ENCODE peak calls at places on chromosomes 11 and 22, in eight cellular contexts. L is CD4-positive, alpha-beta T cell; A is BJ; U is body of pancreas; Z is left lung; M is transverse colon; V is Caco-2; B is CD4-positive, alpha-beta memory T cell. T is an unnamed sample. For H3K27me3, the result is how much of the 10 kb centered on the place peaks cover.

GRCh38 chr11:22349446-22349845 is 11.3 kb downstream of the SLC17A6 start:
- DNase-seq in M (no peak), L (no peak), B (no peak), V (no peak), U (no peak), Z (no peak), A (no peak), T (no peak)

GRCh38 chr11:75068993-75069392 is 27.7 kb downstream of the OR2AT4 start:
- DNase-seq in A (no peak), L (no peak), B (no peak), V (no peak), M (no peak), Z (no peak), U (no peak), T (no peak)

GRCh38 chr11:68297812-68298658 is 14.4 kb upstream of the LRP5 start:
- DNase-seq in B (peak), A (no peak), L (peak), Z (peak), V (peak), M (peak), U (peak), T (peak)

GRCh38 chr11:132289590-132290256 is 919.3 kb downstream of the NTM start:
- DNase-seq in A (no peak), L (no peak), M (no peak), U (no peak), Z (no peak), B (no peak), V (no peak), T (no peak)

GRCh38 chr11:61120099-61120864 is 18.0 kb downstream of the CD5 start:
- DNase-seq in U (no peak), B (no peak), Z (no peak), L (no peak), A (no peak), V (no peak), M (no peak), T (no peak)

GRCh38 chr22:29861672-29862297 is 21.2 kb upstream of the MTMR3 start:
- DNase-seq in L (no peak), Z (no peak), M (no peak), V (no peak), U (no peak), B (no peak), A (no peak), T (no peak)

GRCh38 chr11:43644626-43645299 is 35.8 kb upstream of the HSD17B12 start:
- DNase-seq in V (peak), U (peak), L (no peak), M (peak), Z (no peak), B (no peak), A (no peak), T (no peak)

GRCh38 chr11:57763568-57763967 is 2.0 kb downstream of the CTNND1 start:
- DNase-seq in Z (no peak), B (no peak), M (no peak), V (peak), A (no peak), L (no peak), U (no peak), T (no peak)

GRCh38 chr22:19568337-19569311 is 44.4 kb upstream of the CLDN5 start:
- DNase-seq in U (no peak), M (no peak), L (no peak), Z (no peak), B (no peak), V (no peak), A (peak), T (no peak)

GRCh38 chr22:35205956-35206355 is 51.3 kb upstream of the HMGXB4 start:
- DNase-seq in M (no peak), V (no peak), U (no peak), Z (no peak), A (no peak), B (no peak), L (no peak), T (no peak)

GRCh38 chr22:42608481-42609361 is 6.0 kb downstream of the POLDIP3 start:
- DNase-seq in U (no peak), B (no peak), Z (peak), A (no peak), L (no peak), V (no peak), M (no peak), T (no peak)

GRCh38 chr11:88139865-88140264 is 35.4 kb downstream of the RAB38 start:
- DNase-seq in L (no peak), B (no peak), A (no peak), M (no peak), U (no peak), Z (no peak), V (no peak), T (no peak)

GRCh38 chr11:77244277-77245014 is 57.0 kb downstream of the GDPD4 start:
- DNase-seq in A (peak), Z (no peak), M (no peak), B (no peak), U (no peak), V (no peak), L (no peak), T (no peak)

GRCh38 chr11:73384871-73385692 is 8.9 kb downstream of the RELT start:
- DNase-seq in L (no peak), V (no peak), Z (peak), M (peak), A (no peak), U (peak), B (peak), T (peak)

GRCh38 chr11:71059662-71060061 is 192.7 kb downstream of the SHANK2 start:
- DNase-seq in B (no peak), Z (no peak), A (no peak), V (no peak), L (no peak), U (no peak), M (no peak), T (no peak)

GRCh38 chr11:118878187-118878586 is 5.5 kb upstream of the CXCR5 start:
- DNase-seq in Z (no peak), V (no peak), L (no peak), M (no peak), A (no peak), U (no peak), B (peak), T (no peak)

GRCh38 chr11:116535954-116536353 is 236.8 kb downstream of the BUD13 start:
- DNase-seq in M (no peak), V (no peak), U (no peak), L (no peak), A (no peak), B (no peak), Z (no peak), T (no peak)

GRCh38 chr11:92224394-92225205 is at the start of gene FAT3:
- DNase-seq in L (no peak), A (no peak), U (peak), M (no peak), V (no peak), B (no peak), Z (peak), T (no peak)

GRCh38 chr11:62538470-62539237 is 8.0 kb downstream of the AHNAK start:
- DNase-seq in U (no peak), A (no peak), L (no peak), Z (no peak), V (no peak), B (peak), M (no peak), T (no peak)

GRCh38 chr11:95674669-95675358 is 114.8 kb downstream of the FAM76B start:
- DNase-seq in Z (no peak), A (no peak), M (no peak), V (no peak), B (peak), U (no peak), L (no peak), T (no peak)

GRCh38 chr22:22442928-22443709 is 65.4 kb downstream of the ZNF280B start:
- DNase-seq in B (no peak), L (no peak), A (no peak), U (no peak), M (no peak), Z (no peak), V (no peak), T (no peak)

DNA sequence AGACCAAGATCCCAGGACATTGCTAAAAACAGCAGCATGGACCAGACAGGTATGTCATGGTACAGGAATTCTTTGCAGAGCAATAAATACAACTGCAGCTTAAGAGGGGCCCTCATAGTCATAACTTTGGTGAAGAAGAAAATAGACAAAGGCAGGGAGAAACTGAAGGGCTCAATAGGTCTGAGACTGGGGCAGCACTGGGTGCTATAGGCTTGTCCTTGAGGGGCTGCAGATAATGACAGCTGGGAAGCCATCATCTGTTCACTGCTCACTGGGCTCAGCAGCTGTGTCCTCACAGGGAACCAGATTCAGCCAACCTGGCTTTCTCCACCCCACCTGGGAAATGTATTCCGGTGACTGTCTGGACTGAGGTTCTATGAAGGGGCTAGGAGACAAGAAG is 68.4 kb downstream of the ZNF280B start:
- DNase-seq in L (no peak), B (no peak), V (no peak), Z (no peak), A (no peak), U (no peak), M (no peak), T (no peak)
- H3K27me3 ChIP-seq in L (under half), B (under half), V (under half), Z (under half), A (under half), U (under half), M (under half), T (half or more)

GRCh38 chr22:44276041-44276440 is 36.7 kb downstream of the SHISAL1 start:
- DNase-seq in L (no peak), B (no peak), M (no peak), V (no peak), U (no peak), A (no peak), Z (peak), T (no peak)
- H3K27me3 ChIP-seq in L (under half), B (under half), M (under half), V (under half), U (under half), A (under half), Z (half or more), T (under half)

GRCh38 chr11:2549080-2549479 is 104.3 kb downstream of the KCNQ1 start:
- DNase-seq in L (no peak), B (no peak), Z (no peak), A (no peak), M (peak), U (no peak), V (no peak), T (no peak)
- H3K27me3 ChIP-seq in L (under half), B (under half), Z (under half), A (under half), M (under half), U (under half), V (under half), T (under half)

GRCh38 chr11:64742940-64743590 is 877 bp downstream of the RASGRP2 start:
- DNase-seq in V (peak), A (no peak), Z (peak), M (peak), B (peak), L (peak), U (peak), T (peak)

GRCh38 chr11:64745219-64745522 is 1.2 kb upstream of the RASGRP2 start:
- DNase-seq in U (peak), M (peak), L (peak), B (peak), V (no peak), A (no peak), Z (peak), T (peak)

GRCh38 chr11:64745523-64746328 is 1.8 kb upstream of the RASGRP2 start:
- DNase-seq in B (peak), M (peak), U (peak), A (no peak), L (peak), V (no peak), Z (peak), T (peak)

GRCh38 chr11:64743591-64744543 is at the start of gene RASGRP2:
- DNase-seq in Z (peak), U (peak), B (peak), V (peak), M (peak), L (peak), A (no peak), T (peak)

GRCh38 chr11:64744544-64745218 is 739 bp upstream of the RASGRP2 start:
- DNase-seq in U (no peak), M (no peak), A (no peak), Z (peak), B (peak), V (no peak), L (peak), T (no peak)
- H3K27me3 ChIP-seq in U (under half), M (half or more), A (under half), Z (half or more), B (under half), V (under half), L (under half), T (under half)

GRCh38 chr22:36737776-36738175 is 34.2 kb upstream of the CACNG2 start:
- DNase-seq in M (peak), U (peak), A (no peak), Z (no peak), B (no peak), L (no peak), V (no peak), T (peak)
- H3K27me3 ChIP-seq in M (under half), U (under half), A (under half), Z (under half), B (under half), L (under half), V (under half), T (half or more)

GRCh38 chr11:46445192-46445591 is 53.6 kb upstream of the CHRM4 start:
- DNase-seq in M (no peak), V (no peak), L (no peak), Z (no peak), U (no peak), A (no peak), B (no peak), T (no peak)

GRCh38 chr11:46447544-46447943 is 56.0 kb upstream of the CHRM4 start:
- DNase-seq in M (no peak), B (no peak), Z (no peak), U (no peak), V (no peak), L (no peak), A (no peak), T (no peak)

GRCh38 chr11:46444305-46444704 is 52.7 kb upstream of the CHRM4 start:
- DNase-seq in V (no peak), B (no peak), U (no peak), M (no peak), L (no peak), A (no peak), Z (no peak), T (no peak)

GRCh38 chr11:46446343-46446751 is 54.8 kb upstream of the CHRM4 start:
- DNase-seq in U (no peak), V (no peak), M (no peak), B (no peak), Z (no peak), L (no peak), A (no peak), T (no peak)

DNA sequence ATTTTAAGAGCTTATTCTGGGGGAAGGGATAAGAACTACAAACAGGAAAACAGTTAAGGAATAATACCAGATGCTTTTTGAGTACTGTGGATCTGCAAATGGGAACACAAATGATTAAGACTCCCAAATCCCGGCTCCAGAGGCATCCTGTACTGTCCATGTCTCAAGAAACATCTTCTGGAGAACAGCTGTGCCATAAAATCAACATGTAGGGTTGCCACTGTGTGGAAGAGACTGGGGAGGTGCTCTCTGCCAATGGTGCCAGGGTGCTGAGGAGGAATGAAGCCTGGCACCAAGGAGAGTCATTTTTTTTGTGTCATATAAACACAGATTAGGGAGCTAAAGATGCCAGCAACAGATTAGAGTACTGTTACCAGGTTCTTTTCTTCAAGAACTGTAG is 54.3 kb upstream of the CHRM4 start:
- DNase-seq in B (no peak), L (no peak), M (no peak), A (no peak), Z (no peak), V (no peak), U (no peak), T (no peak)
- H3K27me3 ChIP-seq in B (under half), L (under half), M (under half), A (under half), Z (under half), V (under half), U (under half), T (under half)

DNA sequence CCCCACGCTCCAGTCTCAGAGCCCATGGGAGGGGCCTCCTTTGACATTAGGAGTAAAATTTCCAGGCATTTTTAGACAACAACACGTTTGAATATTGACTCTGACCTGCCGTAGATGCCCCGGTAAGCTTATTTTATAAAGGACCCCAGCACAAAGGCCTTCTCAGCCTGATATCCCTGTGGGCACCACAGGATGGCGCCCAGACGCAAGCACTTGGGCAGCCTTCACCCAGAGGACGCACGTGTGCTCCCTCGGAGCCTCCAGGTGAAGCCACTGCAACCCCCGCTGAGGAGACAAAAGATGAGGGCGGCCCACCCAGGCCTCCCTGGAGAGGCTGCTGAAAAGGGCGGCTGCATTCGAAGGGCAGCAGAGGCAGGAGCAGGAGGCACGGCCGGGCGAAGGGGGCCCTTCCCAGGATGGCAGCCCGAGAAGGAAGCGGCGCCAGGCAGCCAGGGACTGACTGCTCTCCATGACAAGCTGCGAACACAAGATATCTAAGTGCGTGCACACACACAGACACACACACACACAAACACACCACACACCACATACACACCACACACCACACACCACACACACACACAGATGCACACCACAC is 15.2 kb upstream of the TH start:
- DNase-seq in Z (no peak), B (no peak), U (peak), V (peak), L (peak), M (peak), A (no peak), T (no peak)
- H3K27me3 ChIP-seq in Z (half or more), B (under half), U (under half), V (under half), L (under half), M (half or more), A (under half), T (half or more)